ENCODE peak calls at places on chromosomes 6 and 20, in nine cellular contexts. One of them, this sample, is unnamed.

GRCh38 chr6:68757821-68758220 is 122.7 kb downstream of the ADGRB3 start:
- DNase-seq in AG04450: no peak
- DNase-seq in A673: no peak
- DNase-seq in heart left ventricle: no peak
- DNase-seq in lower lobe of right lung: no peak
- DNase-seq in mesenchymal stem cell: no peak
- DNase-seq in CD8-positive, alpha-beta T cell: no peak
- DNase-seq in lung: no peak
- DNase-seq in brain microvascular endothelial cell: no peak
- DNase-seq in this sample: no peak

GRCh38 chr6:56541736-56542366 is 100.8 kb downstream of the DST start:
- DNase-seq in AG04450: no peak
- DNase-seq in A673: no peak
- DNase-seq in heart left ventricle: no peak
- DNase-seq in lower lobe of right lung: no peak
- DNase-seq in mesenchymal stem cell: peak; percentile 32
- DNase-seq in CD8-positive, alpha-beta T cell: no peak
- DNase-seq in lung: no peak
- DNase-seq in brain microvascular endothelial cell: no peak
- DNase-seq in this sample: no peak

GRCh38 chr20:56762829-56763228 is 133.7 kb downstream of the TFAP2C start:
- DNase-seq in AG04450: no peak
- DNase-seq in A673: no peak
- DNase-seq in heart left ventricle: no peak
- DNase-seq in lower lobe of right lung: no peak
- DNase-seq in mesenchymal stem cell: no peak
- DNase-seq in CD8-positive, alpha-beta T cell: no peak
- DNase-seq in lung: no peak
- DNase-seq in brain microvascular endothelial cell: no peak
- DNase-seq in this sample: no peak

GRCh38 chr20:25023316-25023715 is 30.8 kb upstream of the APMAP start:
- DNase-seq in AG04450: no peak
- DNase-seq in A673: no peak
- DNase-seq in heart left ventricle: peak; percentile 24
- DNase-seq in lower lobe of right lung: no peak
- DNase-seq in mesenchymal stem cell: no peak
- DNase-seq in CD8-positive, alpha-beta T cell: no peak
- DNase-seq in lung: no peak
- DNase-seq in brain microvascular endothelial cell: no peak
- DNase-seq in this sample: peak; percentile 24

GRCh38 chr20:46840054-46840729 is 54.5 kb upstream of the EYA2 start:
- DNase-seq in AG04450: no peak
- DNase-seq in A673: no peak
- DNase-seq in heart left ventricle: no peak
- DNase-seq in lower lobe of right lung: no peak
- DNase-seq in mesenchymal stem cell: no peak
- DNase-seq in CD8-positive, alpha-beta T cell: no peak
- DNase-seq in lung: no peak
- DNase-seq in brain microvascular endothelial cell: no peak
- DNase-seq in this sample: no peak

GRCh38 chr20:38569747-38570519 is 11.1 kb upstream of the ADIG start:
- DNase-seq in AG04450: no peak
- DNase-seq in A673: no peak
- DNase-seq in heart left ventricle: no peak
- DNase-seq in lower lobe of right lung: no peak
- DNase-seq in mesenchymal stem cell: no peak
- DNase-seq in CD8-positive, alpha-beta T cell: no peak
- DNase-seq in lung: no peak
- DNase-seq in brain microvascular endothelial cell: no peak
- DNase-seq in this sample: no peak

GRCh38 chr20:33893314-33893713 is 82.2 kb downstream of the CHMP4B start:
- DNase-seq in AG04450: peak; percentile 32
- DNase-seq in A673: no peak
- DNase-seq in heart left ventricle: no peak
- DNase-seq in lower lobe of right lung: no peak
- DNase-seq in mesenchymal stem cell: peak; percentile 64
- DNase-seq in CD8-positive, alpha-beta T cell: no peak
- DNase-seq in lung: no peak
- DNase-seq in brain microvascular endothelial cell: peak; percentile 79
- DNase-seq in this sample: no peak

GRCh38 chr20:13545755-13546154 is 93.0 kb downstream of the TASP1 start:
- DNase-seq in AG04450: no peak
- DNase-seq in A673: no peak
- DNase-seq in heart left ventricle: no peak
- DNase-seq in lower lobe of right lung: no peak
- DNase-seq in mesenchymal stem cell: no peak
- DNase-seq in CD8-positive, alpha-beta T cell: no peak
- DNase-seq in lung: no peak
- DNase-seq in brain microvascular endothelial cell: no peak
- DNase-seq in this sample: no peak

GRCh38 chr20:50110141-50111047 is 2.6 kb downstream of the UBE2V1 start:
- DNase-seq in AG04450: no peak
- DNase-seq in A673: no peak
- DNase-seq in heart left ventricle: no peak
- DNase-seq in lower lobe of right lung: no peak
- DNase-seq in mesenchymal stem cell: peak; percentile 50
- DNase-seq in CD8-positive, alpha-beta T cell: peak; percentile 39
- DNase-seq in lung: no peak
- DNase-seq in brain microvascular endothelial cell: no peak
- DNase-seq in this sample: peak; percentile 33

GRCh38 chr20:53751394-53752368 is 158.0 kb upstream of the ZNF217 start:
- DNase-seq in AG04450: no peak
- DNase-seq in A673: no peak
- DNase-seq in heart left ventricle: no peak
- DNase-seq in lower lobe of right lung: no peak
- DNase-seq in mesenchymal stem cell: peak; percentile 30
- DNase-seq in CD8-positive, alpha-beta T cell: no peak
- DNase-seq in lung: no peak
- DNase-seq in brain microvascular endothelial cell: no peak
- DNase-seq in this sample: peak; percentile 24

GRCh38 chr6:39416728-39417127 is 94.2 kb upstream of the KCNK16 start:
- DNase-seq in AG04450: no peak
- DNase-seq in A673: peak; percentile 50
- DNase-seq in heart left ventricle: no peak
- DNase-seq in lower lobe of right lung: no peak
- DNase-seq in mesenchymal stem cell: peak; percentile 89
- DNase-seq in CD8-positive, alpha-beta T cell: no peak
- DNase-seq in lung: peak; percentile 17
- DNase-seq in brain microvascular endothelial cell: peak; percentile 77
- DNase-seq in this sample: no peak

GRCh38 chr6:17930321-17930993 is 57.0 kb downstream of the KIF13A start:
- DNase-seq in AG04450: no peak
- DNase-seq in A673: no peak
- DNase-seq in heart left ventricle: no peak
- DNase-seq in lower lobe of right lung: no peak
- DNase-seq in mesenchymal stem cell: peak; percentile 92
- DNase-seq in CD8-positive, alpha-beta T cell: no peak
- DNase-seq in lung: no peak
- DNase-seq in brain microvascular endothelial cell: no peak
- DNase-seq in this sample: no peak

GRCh38 chr6:85452441-85452881 is 2.6 kb downstream of the NT5E start:
- DNase-seq in AG04450: peak; percentile 77
- DNase-seq in A673: no peak
- DNase-seq in heart left ventricle: no peak
- DNase-seq in lower lobe of right lung: no peak
- DNase-seq in mesenchymal stem cell: peak; percentile 95
- DNase-seq in CD8-positive, alpha-beta T cell: no peak
- DNase-seq in lung: no peak
- DNase-seq in brain microvascular endothelial cell: peak; percentile 46
- DNase-seq in this sample: no peak

GRCh38 chr6:85453490-85453889 is 3.6 kb downstream of the NT5E start:
- DNase-seq in AG04450: no peak
- DNase-seq in A673: no peak
- DNase-seq in heart left ventricle: no peak
- DNase-seq in lower lobe of right lung: no peak
- DNase-seq in mesenchymal stem cell: no peak
- DNase-seq in CD8-positive, alpha-beta T cell: peak; percentile 15
- DNase-seq in lung: no peak
- DNase-seq in brain microvascular endothelial cell: no peak
- DNase-seq in this sample: no peak

GRCh38 chr6:85450578-85450884 is 648 bp downstream of the NT5E start:
- DNase-seq in AG04450: no peak
- DNase-seq in A673: no peak
- DNase-seq in heart left ventricle: no peak
- DNase-seq in lower lobe of right lung: no peak
- DNase-seq in mesenchymal stem cell: peak; percentile 64
- DNase-seq in CD8-positive, alpha-beta T cell: no peak
- DNase-seq in lung: no peak
- DNase-seq in brain microvascular endothelial cell: no peak
- DNase-seq in this sample: no peak

GRCh38 chr6:85451586-85452306 is 1.9 kb downstream of the NT5E start:
- DNase-seq in AG04450: no peak
- DNase-seq in A673: no peak
- DNase-seq in heart left ventricle: no peak
- DNase-seq in lower lobe of right lung: no peak
- DNase-seq in mesenchymal stem cell: peak; percentile 61
- DNase-seq in CD8-positive, alpha-beta T cell: no peak
- DNase-seq in lung: no peak
- DNase-seq in brain microvascular endothelial cell: no peak
- DNase-seq in this sample: no peak

GRCh38 chr6:85453052-85453451 is 3.2 kb downstream of the NT5E start:
- DNase-seq in AG04450: no peak
- DNase-seq in A673: no peak
- DNase-seq in heart left ventricle: no peak
- DNase-seq in lower lobe of right lung: no peak
- DNase-seq in mesenchymal stem cell: no peak
- DNase-seq in CD8-positive, alpha-beta T cell: no peak
- DNase-seq in lung: no peak
- DNase-seq in brain microvascular endothelial cell: no peak
- DNase-seq in this sample: no peak
- H3K27ac ChIP-seq in AG04450: no peak overlapping the region
- H3K27ac ChIP-seq in A673: no peak overlapping the region
- H3K27ac ChIP-seq in heart left ventricle: no peak overlapping the region
- H3K27ac ChIP-seq in lower lobe of right lung: no peak overlapping the region
- H3K27ac ChIP-seq in mesenchymal stem cell: peak overlapping the region; percentile 72
- H3K27ac ChIP-seq in CD8-positive, alpha-beta T cell: peak overlapping the region; percentile 6
- H3K27ac ChIP-seq in lung: no peak overlapping the region
- H3K27ac ChIP-seq in brain microvascular endothelial cell: no peak overlapping the region
- H3K27ac ChIP-seq in this sample: no peak overlapping the region

GRCh38 chr20:19976595-19977372 is 40.4 kb upstream of the NAA20 start:
- DNase-seq in AG04450: no peak
- DNase-seq in A673: no peak
- DNase-seq in heart left ventricle: peak; percentile 79
- DNase-seq in lower lobe of right lung: peak; percentile 83
- DNase-seq in mesenchymal stem cell: peak; percentile 80
- DNase-seq in CD8-positive, alpha-beta T cell: no peak
- DNase-seq in lung: peak; percentile 66
- DNase-seq in brain microvascular endothelial cell: peak; percentile 73
- DNase-seq in this sample: peak; percentile 62

GRCh38 chr20:19974621-19975435 is 42.3 kb upstream of the NAA20 start:
- DNase-seq in AG04450: peak; percentile 93
- DNase-seq in A673: peak; percentile 74
- DNase-seq in heart left ventricle: peak; percentile 92
- DNase-seq in lower lobe of right lung: peak; percentile 91
- DNase-seq in mesenchymal stem cell: peak; percentile 96
- DNase-seq in CD8-positive, alpha-beta T cell: no peak
- DNase-seq in lung: peak; percentile 84
- DNase-seq in brain microvascular endothelial cell: peak; percentile 90
- DNase-seq in this sample: peak; percentile 88

GRCh38 chr20:19977373-19977770 is 39.8 kb upstream of the NAA20 start:
- DNase-seq in AG04450: no peak
- DNase-seq in A673: no peak
- DNase-seq in heart left ventricle: no peak
- DNase-seq in lower lobe of right lung: no peak
- DNase-seq in mesenchymal stem cell: no peak
- DNase-seq in CD8-positive, alpha-beta T cell: no peak
- DNase-seq in lung: no peak
- DNase-seq in brain microvascular endothelial cell: no peak
- DNase-seq in this sample: no peak

GRCh38 chr20:19975436-19975799 is 41.7 kb upstream of the NAA20 start:
- DNase-seq in AG04450: no peak
- DNase-seq in A673: no peak
- DNase-seq in heart left ventricle: peak; percentile 55
- DNase-seq in lower lobe of right lung: peak; percentile 52
- DNase-seq in mesenchymal stem cell: no peak
- DNase-seq in CD8-positive, alpha-beta T cell: no peak
- DNase-seq in lung: no peak
- DNase-seq in brain microvascular endothelial cell: no peak
- DNase-seq in this sample: no peak

GRCh38 chr20:19975901-19976300 is 41.3 kb upstream of the NAA20 start:
- DNase-seq in AG04450: no peak
- DNase-seq in A673: no peak
- DNase-seq in heart left ventricle: peak; percentile 52
- DNase-seq in lower lobe of right lung: no peak
- DNase-seq in mesenchymal stem cell: no peak
- DNase-seq in CD8-positive, alpha-beta T cell: no peak
- DNase-seq in lung: no peak
- DNase-seq in brain microvascular endothelial cell: no peak
- DNase-seq in this sample: peak; percentile 46
- H3K4me3 ChIP-seq in AG04450: peak overlapping the region; percentile 99
- H3K4me3 ChIP-seq in A673: peak overlapping the region; percentile 45
- H3K4me3 ChIP-seq in heart left ventricle: peak overlapping the region; percentile 64
- H3K4me3 ChIP-seq in lower lobe of right lung: peak overlapping the region; percentile 66
- H3K4me3 ChIP-seq in mesenchymal stem cell: peak overlapping the region; percentile 59
- H3K4me3 ChIP-seq in CD8-positive, alpha-beta T cell: no peak overlapping the region
- H3K4me3 ChIP-seq in lung: peak overlapping the region; percentile 49
- H3K4me3 ChIP-seq in brain microvascular endothelial cell: peak overlapping the region; percentile 89
- H3K4me3 ChIP-seq in this sample: peak overlapping the region; percentile 47

DNA sequence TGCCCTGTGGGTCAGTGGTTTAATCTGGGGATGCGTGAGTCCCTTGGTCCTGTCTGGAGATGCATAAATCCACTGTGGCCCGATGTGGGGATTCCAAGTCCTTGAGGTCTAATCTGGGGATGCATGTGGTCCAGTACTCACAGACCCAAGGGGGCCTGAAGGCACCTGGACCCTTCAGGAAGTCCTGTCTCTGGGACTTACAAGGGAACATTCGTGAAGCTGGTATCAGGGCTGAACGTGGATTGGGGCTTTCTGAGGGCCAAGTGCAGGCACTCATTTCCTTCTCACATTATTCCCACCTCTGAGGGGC is 25.2 kb upstream of the GTSF1L start:
- DNase-seq in AG04450: no peak
- DNase-seq in A673: no peak
- DNase-seq in heart left ventricle: no peak
- DNase-seq in lower lobe of right lung: no peak
- DNase-seq in mesenchymal stem cell: no peak
- DNase-seq in CD8-positive, alpha-beta T cell: no peak
- DNase-seq in lung: no peak
- DNase-seq in brain microvascular endothelial cell: no peak
- DNase-seq in this sample: no peak
- H3K27ac ChIP-seq in AG04450: peak overlapping the region; percentile 65
- H3K27ac ChIP-seq in A673: no peak overlapping the region
- H3K27ac ChIP-seq in heart left ventricle: no peak overlapping the region
- H3K27ac ChIP-seq in lower lobe of right lung: no peak overlapping the region
- H3K27ac ChIP-seq in mesenchymal stem cell: no peak overlapping the region
- H3K27ac ChIP-seq in CD8-positive, alpha-beta T cell: no peak overlapping the region
- H3K27ac ChIP-seq in lung: no peak overlapping the region
- H3K27ac ChIP-seq in brain microvascular endothelial cell: peak overlapping the region; percentile 56
- H3K27ac ChIP-seq in this sample: peak overlapping the region; percentile 40

DNA sequence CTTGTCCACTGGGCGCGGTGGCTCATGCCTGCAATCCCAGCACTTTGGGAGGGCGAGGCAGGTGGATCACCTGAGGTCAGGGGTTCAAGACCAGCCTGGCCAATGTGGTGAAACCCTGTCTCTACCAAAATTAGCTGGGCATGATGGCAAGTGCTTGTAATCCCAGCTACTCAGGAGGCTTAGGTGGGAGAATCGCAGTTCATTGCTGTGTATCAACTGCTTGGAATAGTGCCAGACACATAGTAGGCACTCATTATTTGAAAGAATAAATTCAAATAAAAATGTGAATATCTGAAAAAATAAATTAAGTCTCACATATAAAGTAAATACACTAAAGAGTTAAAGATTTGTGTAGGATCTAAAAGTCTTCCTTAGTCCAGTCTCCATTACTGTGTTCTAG is 1.9 kb downstream of the PAK1IP1 start:
- DNase-seq in AG04450: no peak
- DNase-seq in A673: no peak
- DNase-seq in heart left ventricle: no peak
- DNase-seq in lower lobe of right lung: no peak
- DNase-seq in mesenchymal stem cell: no peak
- DNase-seq in CD8-positive, alpha-beta T cell: no peak
- DNase-seq in lung: no peak
- DNase-seq in brain microvascular endothelial cell: no peak
- DNase-seq in this sample: no peak
- H3K4me3 ChIP-seq in AG04450: no peak overlapping the region
- H3K4me3 ChIP-seq in A673: no peak overlapping the region
- H3K4me3 ChIP-seq in heart left ventricle: no peak overlapping the region
- H3K4me3 ChIP-seq in lower lobe of right lung: no peak overlapping the region
- H3K4me3 ChIP-seq in mesenchymal stem cell: no peak overlapping the region
- H3K4me3 ChIP-seq in CD8-positive, alpha-beta T cell: no peak overlapping the region
- H3K4me3 ChIP-seq in lung: no peak overlapping the region
- H3K4me3 ChIP-seq in brain microvascular endothelial cell: no peak overlapping the region
- H3K4me3 ChIP-seq in this sample: no peak overlapping the region

This sample was measured in stomach.